ENCODE peak calls at places on chromosomes 1 and 21, in eight cellular contexts. F, B, M, N, J, K, O and U are unnamed samples.

GRCh38 chr1:44640178-44640865 is 34.0 kb downstream of the TMEM53 start:
- DNase-seq in F (no peak), B (no peak), M (no peak), N (no peak), J (no peak), K (no peak), O (no peak), U (no peak)

GRCh38 chr1:161082483-161082882 is 6.9 kb downstream of the NECTIN4 start:
- DNase-seq in F (no peak), B (no peak), M (no peak), N (no peak), J (no peak), K (no peak), O (no peak), U (no peak)

GRCh38 chr1:34929853-34930701 is 627 bp upstream of the DLGAP3 start:
- DNase-seq in F (no peak), B (no peak), M (no peak), N (peak; percentile 84), J (no peak), K (no peak), O (no peak), U (no peak)

GRCh38 chr1:225435487-225435886 is 7.6 kb upstream of the LBR start:
- DNase-seq in F (no peak), B (no peak), M (no peak), N (no peak), J (no peak), K (no peak), O (no peak), U (no peak)

GRCh38 chr1:94805912-94806311 is 14.2 kb upstream of the SLC44A3 start:
- DNase-seq in F (peak; percentile 44), B (peak; percentile 59), M (peak; percentile 27), N (peak; percentile 85), J (no peak), K (no peak), O (peak; percentile 26), U (no peak)

GRCh38 chr1:62228139-62228882 is 33.7 kb downstream of the L1TD1 start:
- DNase-seq in F (no peak), B (no peak), M (no peak), N (peak; percentile 48), J (no peak), K (no peak), O (no peak), U (no peak)

GRCh38 chr1:234558186-234558836 is 51.7 kb downstream of the IRF2BP2 start:
- DNase-seq in F (no peak), B (no peak), M (no peak), N (peak; percentile 13), J (no peak), K (peak; percentile 14), O (no peak), U (no peak)

GRCh38 chr1:161791889-161792655 is 26.0 kb downstream of the ATF6 start:
- DNase-seq in F (no peak), B (no peak), M (no peak), N (no peak), J (no peak), K (peak; percentile 7), O (no peak), U (no peak)

GRCh38 chr1:198915327-198916231 is 276.7 kb downstream of the PTPRC start:
- DNase-seq in F (no peak), B (no peak), M (no peak), N (no peak), J (no peak), K (no peak), O (no peak), U (no peak)

GRCh38 chr1:238468068-238468467 is 577.3 kb upstream of the ZP4 start:
- DNase-seq in F (no peak), B (no peak), M (no peak), N (no peak), J (no peak), K (no peak), O (no peak), U (no peak)

GRCh38 chr1:46800742-46801141 is 1.9 kb downstream of the CYP4B1 start:
- DNase-seq in F (no peak), B (no peak), M (no peak), N (no peak), J (no peak), K (no peak), O (no peak), U (no peak)

GRCh38 chr1:51842255-51842654 is 36.3 kb downstream of the NRDC start:
- DNase-seq in F (no peak), B (no peak), M (no peak), N (no peak), J (no peak), K (no peak), O (no peak), U (no peak)

GRCh38 chr21:25658427-25658980 is 19.4 kb downstream of the JAM2 start:
- DNase-seq in F (no peak), B (no peak), M (no peak), N (no peak), J (no peak), K (no peak), O (no peak), U (no peak)

GRCh38 chr1:240522122-240522822 is 89.7 kb downstream of the GREM2 start:
- DNase-seq in F (no peak), B (no peak), M (no peak), N (no peak), J (no peak), K (no peak), O (no peak), U (no peak)

GRCh38 chr1:20058531-20058930 is 11.5 kb upstream of the PLA2G5 start:
- DNase-seq in F (no peak), B (peak; percentile 21), M (no peak), N (no peak), J (no peak), K (peak; percentile 94), O (no peak), U (no peak)

GRCh38 chr1:84298336-84298687 is 3.2 kb upstream of the SAMD13 start:
- DNase-seq in F (peak; percentile 27), B (peak; percentile 37), M (no peak), N (peak; percentile 73), J (no peak), K (no peak), O (peak; percentile 15), U (peak; percentile 94)

GRCh38 chr1:93592636-93592949 is 89.0 kb downstream of the BCAR3 start:
- DNase-seq in F (peak; percentile 43), B (no peak), M (no peak), N (no peak), J (no peak), K (no peak), O (no peak), U (no peak)

GRCh38 chr1:48701445-48701844 is 75.2 kb downstream of the BEND5 start:
- DNase-seq in F (no peak), B (no peak), M (no peak), N (no peak), J (no peak), K (no peak), O (no peak), U (no peak)

GRCh38 chr21:28333455-28334108 is 659.1 kb downstream of the LTN1 start:
- DNase-seq in F (no peak), B (no peak), M (no peak), N (no peak), J (no peak), K (peak; percentile 44), O (no peak), U (no peak)

GRCh38 chr1:44784094-44785026 is 3.6 kb downstream of the BEST4 start:
- DNase-seq in F (no peak), B (no peak), M (no peak), N (peak; percentile 85), J (no peak), K (no peak), O (no peak), U (peak; percentile 89)

GRCh38 chr1:214688891-214689290 is 85.9 kb downstream of the CENPF start:
- DNase-seq in F (no peak), B (no peak), M (no peak), N (no peak), J (no peak), K (no peak), O (no peak), U (no peak)

DNA sequence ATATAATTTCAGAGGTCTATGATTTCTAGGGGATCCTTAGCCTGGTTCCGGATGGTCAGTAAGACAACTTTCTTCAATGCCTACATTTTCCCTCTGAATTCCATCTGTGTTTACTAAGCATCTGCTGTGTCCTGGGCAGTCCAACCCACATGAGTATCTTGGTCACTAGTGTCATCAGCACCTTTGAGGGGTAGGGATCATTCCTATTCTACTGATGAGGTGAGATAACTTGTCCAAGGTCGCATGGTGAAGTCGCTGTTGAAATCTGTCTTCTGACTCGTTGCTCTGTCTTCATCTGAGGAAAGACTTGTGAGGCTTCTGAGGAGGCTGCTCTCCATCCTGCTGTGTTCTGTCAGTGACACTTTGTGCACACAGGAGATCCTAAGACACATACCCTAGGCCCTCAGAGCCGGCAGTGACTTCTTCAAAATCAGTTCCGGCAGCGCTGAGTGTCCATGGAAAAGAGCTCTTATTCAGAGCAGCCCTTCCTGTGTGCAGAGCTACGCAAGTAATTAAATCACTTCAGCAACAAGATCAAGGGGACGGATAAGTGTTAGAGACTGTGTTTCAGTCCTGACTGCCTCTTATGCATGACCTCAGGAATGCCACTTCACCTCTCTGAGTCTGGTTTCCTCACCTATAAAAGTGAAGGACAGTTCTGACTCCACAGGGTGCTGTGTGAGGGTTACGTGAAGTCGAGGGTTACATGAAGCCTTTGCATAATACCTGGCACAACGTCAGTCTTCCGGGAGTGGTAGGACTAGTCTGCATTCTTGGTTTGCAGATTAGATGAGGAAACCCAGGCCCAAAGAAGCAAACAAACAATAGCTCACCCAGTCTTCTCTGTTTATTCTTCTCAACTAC is 28.4 kb downstream of the AK2 start:
- DNase-seq in F (no peak), B (peak; percentile 87), M (no peak), N (no peak), J (no peak), K (peak; percentile 21), O (no peak), U (no peak)
- H3K27ac ChIP-seq in F (no peak overlapping the region), B (peak overlapping the region; percentile 48), M (no peak overlapping the region), N (no peak overlapping the region), J (no peak overlapping the region), K (no peak overlapping the region), O (no peak overlapping the region), U (peak overlapping the region; percentile 82)

DNA sequence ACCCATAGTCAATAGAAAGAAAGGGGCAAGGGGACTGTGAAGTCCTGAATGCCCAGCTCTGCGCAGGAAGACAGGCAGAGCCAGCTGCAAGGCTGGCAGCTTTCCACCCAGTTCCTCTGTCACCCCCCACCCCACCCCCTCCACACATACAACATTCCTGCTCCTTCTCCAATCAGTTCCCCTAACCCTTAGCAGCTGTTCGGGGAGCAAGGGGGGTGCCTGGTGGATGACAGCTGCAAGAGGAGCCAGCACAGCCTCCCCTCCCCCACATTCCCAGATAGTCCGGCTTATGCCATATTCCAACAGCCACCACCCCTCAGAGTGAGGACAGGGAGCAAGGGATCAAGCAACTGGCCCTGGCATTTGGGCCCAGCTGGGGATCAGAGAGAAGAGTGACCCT is 9.7 kb downstream of the ARHGEF2 start:
- DNase-seq in F (no peak), B (no peak), M (no peak), N (no peak), J (peak; percentile 34), K (no peak), O (no peak), U (no peak)
- H3K27ac ChIP-seq in F (peak overlapping the region; percentile 76), B (peak overlapping the region; percentile 46), M (peak overlapping the region; percentile 82), N (peak overlapping the region; percentile 92), J (peak overlapping the region; percentile 100), K (peak overlapping the region; percentile 14), O (no peak overlapping the region), U (peak overlapping the region; percentile 99)

GRCh38 chr1:21634481-21635137 is 34.5 kb downstream of the RAP1GAP start:
- DNase-seq in F (no peak), B (peak; percentile 82), M (no peak), N (no peak), J (no peak), K (no peak), O (no peak), U (peak; percentile 77)
- H3K27ac ChIP-seq in F (no peak overlapping the region), B (peak overlapping the region; percentile 86), M (no peak overlapping the region), N (no peak overlapping the region), J (peak overlapping the region; percentile 42), K (no peak overlapping the region), O (peak overlapping the region; percentile 64), U (no peak overlapping the region)

GRCh38 chr1:111221633-111222286 is 5.8 kb upstream of the CHI3L2 start:
- DNase-seq in F (no peak), B (peak; percentile 39), M (no peak), N (no peak), J (no peak), K (peak; percentile 25), O (no peak), U (no peak)
- H3K27ac ChIP-seq in F (no peak overlapping the region), B (no peak overlapping the region), M (peak overlapping the region; percentile 88), N (no peak overlapping the region), J (no peak overlapping the region), K (no peak overlapping the region), O (no peak overlapping the region), U (peak overlapping the region; percentile 22)